ENCODE peak calls at places on chromosomes 6 and 20, in five cellular contexts. I, L, S, O and B are unnamed samples.

GRCh38 chr6:47180633-47181032 is 129.1 kb downstream of the TNFRSF21 start:
- DNase-seq in S (no peak), L (no peak), I (no peak), O (no peak), B (peak)

GRCh38 chr6:9140181-9140580 is 704.8 kb upstream of the SLC35B3 start:
- DNase-seq in O (peak), I (no peak), S (no peak), L (peak), B (no peak)

GRCh38 chr6:13378669-13379590 is 50.6 kb upstream of the TBC1D7 start:
- DNase-seq in O (peak), S (no peak), I (no peak), L (no peak), B (no peak)

GRCh38 chr6:80789912-80790635 is 683.6 kb downstream of the BCKDHB start:
- DNase-seq in L (no peak), O (no peak), S (no peak), I (no peak), B (no peak)

GRCh38 chr6:100464910-100465700 is at the start of gene SIM1:
- DNase-seq in L (peak), I (no peak), O (peak), S (no peak), B (peak)

GRCh38 chr20:37651932-37652331 is 41.9 kb upstream of the CTNNBL1 start:
- DNase-seq in O (no peak), S (no peak), L (peak), I (no peak), B (peak)

GRCh38 chr6:11229267-11230043 is 3.0 kb downstream of the NEDD9 start:
- DNase-seq in L (no peak), O (no peak), I (no peak), S (no peak), B (no peak)

GRCh38 chr6:113825776-113826175 is 31.4 kb upstream of the MARCKS start:
- DNase-seq in I (no peak), O (peak), L (peak), S (no peak), B (no peak)

GRCh38 chr6:28988536-28989415 is 16.3 kb downstream of the ZNF311 start:
- DNase-seq in L (peak), I (no peak), S (peak), O (peak), B (peak)

GRCh38 chr20:25865715-25866656 is 169.3 kb upstream of the ZNF337 start:
- DNase-seq in O (peak), S (peak), I (no peak), L (peak), B (peak)

GRCh38 chr6:169979873-169980440 is 228.5 kb downstream of the ERMARD start:
- DNase-seq in L (peak), S (no peak), O (no peak), I (no peak), B (no peak)

GRCh38 chr6:125888989-125889656 is 67.4 kb upstream of the HINT3 start:
- DNase-seq in I (no peak), S (no peak), L (no peak), O (no peak), B (peak)

GRCh38 chr6:52393780-52394179 is 26.4 kb upstream of the EFHC1 start:
- DNase-seq in I (no peak), L (no peak), O (no peak), S (no peak), B (no peak)

GRCh38 chr6:119326291-119327005 is 23.1 kb downstream of the MAN1A1 start:
- DNase-seq in O (no peak), I (no peak), L (no peak), S (no peak), B (no peak)

GRCh38 chr6:94269256-94269655 is 849.9 kb upstream of the EPHA7 start:
- DNase-seq in S (no peak), L (no peak), O (no peak), I (no peak), B (no peak)

GRCh38 chr20:3687655-3688054 is 5.8 kb upstream of the ADAM33 start:
- DNase-seq in O (no peak), I (peak), S (no peak), L (no peak), B (peak)

GRCh38 chr6:125175459-125175858 is 21.9 kb downstream of the TPD52L1 start:
- DNase-seq in L (no peak), O (no peak), I (no peak), S (no peak), B (no peak)

GRCh38 chr6:1636971-1637871 is 27.5 kb downstream of the FOXC1 start:
- DNase-seq in I (no peak), S (no peak), O (no peak), L (no peak), B (no peak)

GRCh38 chr20:8151371-8151770 is 19.3 kb downstream of the PLCB1 start:
- DNase-seq in O (no peak), I (no peak), S (no peak), L (no peak), B (peak)

GRCh38 chr6:157966597-157966977 is 15.1 kb upstream of the SYNJ2 start:
- DNase-seq in L (no peak), S (no peak), I (no peak), O (peak), B (no peak)

GRCh38 chr20:36481380-36482043 is 59.8 kb upstream of the MYL9 start:
- DNase-seq in O (no peak), L (no peak), I (no peak), S (no peak), B (no peak)

GRCh38 chr6:47665112-47665511 is 33.3 kb upstream of the ADGRF4 start:
- DNase-seq in S (no peak), O (no peak), L (no peak), I (no peak), B (no peak)

GRCh38 chr6:44451803-44452690 is 64.5 kb downstream of the CDC5L start:
- DNase-seq in L (no peak), I (no peak), S (no peak), O (no peak), B (no peak)